ENCODE peak calls at places on chromosomes 7 and 10, in four cellular contexts. I, B, D and L are unnamed samples.

GRCh38 chr7:41630741-41631140 is 72.1 kb downstream of the INHBA start:
- DNase-seq in I (no peak), D (no peak), B (no peak), L (no peak)

GRCh38 chr7:45975847-45976484 is 54.9 kb upstream of the IGFBP3 start:
- DNase-seq in B (no peak), I (no peak), D (no peak), L (no peak)

GRCh38 chr7:53350241-53350640 is 314.8 kb downstream of the POM121L12 start:
- DNase-seq in I (peak; percentile 14), D (no peak), B (peak; percentile 73), L (peak; percentile 76)

GRCh38 chr10:44386546-44387052 is 1.7 kb upstream of the CXCL12 start:
- DNase-seq in B (peak; percentile 88), I (peak; percentile 79), D (no peak), L (peak; percentile 73)

GRCh38 chr10:34135515-34135914 is 679.6 kb downstream of the PARD3 start:
- DNase-seq in B (no peak), I (no peak), D (no peak), L (no peak)

GRCh38 chr7:21568762-21569161 is 25.9 kb downstream of the DNAH11 start:
- DNase-seq in D (no peak), I (peak; percentile 29), B (no peak), L (no peak)

GRCh38 chr10:95741807-95742528 is 14.0 kb upstream of the ENTPD1 start:
- DNase-seq in D (no peak), B (no peak), I (no peak), L (no peak)

GRCh38 chr7:75995052-75995471 is 667 bp upstream of the TMEM120A start:
- DNase-seq in B (no peak), I (no peak), D (no peak), L (no peak)

GRCh38 chr10:76547352-76547972 is 1090.1 kb downstream of the KCNMA1 start:
- DNase-seq in B (peak; percentile 84), D (no peak), I (peak; percentile 64), L (peak; percentile 85)

GRCh38 chr7:48182736-48183369 is 11.6 kb downstream of the ABCA13 start:
- DNase-seq in B (no peak), D (no peak), I (no peak), L (no peak)

GRCh38 chr10:17576768-17577167 is 40.4 kb downstream of the HACD1 start:
- DNase-seq in I (no peak), B (no peak), D (no peak), L (no peak)

GRCh38 chr7:95045236-95045923 is 138.0 kb downstream of the PPP1R9A start:
- DNase-seq in I (no peak), B (no peak), D (no peak), L (peak; percentile 7)

GRCh38 chr10:125343118-125343752 is 182.9 kb upstream of the CTBP2 start:
- DNase-seq in D (no peak), B (peak; percentile 17), I (peak; percentile 50), L (no peak)

GRCh38 chr10:16992611-16993119 is 136.9 kb downstream of the CUBN start:
- DNase-seq in D (no peak), I (no peak), B (no peak), L (no peak)

GRCh38 chr7:86848226-86848625 is 204.5 kb downstream of the GRM3 start:
- DNase-seq in B (no peak), D (no peak), I (no peak), L (no peak)

GRCh38 chr7:104848386-104848990 is 165.5 kb upstream of the KMT2E start:
- DNase-seq in D (peak; percentile 31), I (peak; percentile 50), B (peak; percentile 84), L (peak; percentile 69)

GRCh38 chr7:118312966-118313365 is 88.5 kb downstream of the ANKRD7 start:
- DNase-seq in B (no peak), I (no peak), D (no peak), L (no peak)

GRCh38 chr10:4740471-4740870 is 85.5 kb upstream of the AKR1E2 start:
- DNase-seq in I (no peak), B (no peak), D (no peak), L (no peak)

GRCh38 chr7:114988755-114989154 is 66.9 kb downstream of the MDFIC start:
- DNase-seq in D (no peak), B (no peak), I (no peak), L (no peak)

GRCh38 chr10:84195044-84195830 is 900 bp downstream of the CDHR1 start:
- DNase-seq in B (peak; percentile 14), D (no peak), I (no peak), L (no peak)

GRCh38 chr7:22952306-22953011 is 61.5 kb downstream of the HYCC1 start:
- DNase-seq in B (no peak), D (no peak), I (no peak), L (no peak)

GRCh38 chr10:90968448-90969086 is 47.7 kb upstream of the ANKRD1 start:
- DNase-seq in I (no peak), B (no peak), D (no peak), L (no peak)

GRCh38 chr10:24718031-24718855 is 5.4 kb downstream of the ARHGAP21 start:
- DNase-seq in D (no peak), B (no peak), I (no peak), L (no peak)

GRCh38 chr7:10908600-10908999 is 65.1 kb upstream of the PHF14 start:
- DNase-seq in I (no peak), B (no peak), D (no peak), L (no peak)

GRCh38 chr7:26925768-26926167 is 61.4 kb upstream of the SKAP2 start:
- DNase-seq in D (no peak), I (no peak), B (no peak), L (no peak)

GRCh38 chr7:151385626-151386300 is 24.1 kb downstream of the WDR86 start:
- DNase-seq in B (no peak), D (no peak), I (no peak), L (no peak)

GRCh38 chr10:49512121-49512809 is 26.7 kb downstream of the ERCC6 start:
- DNase-seq in I (peak; percentile 40), B (peak; percentile 12), D (no peak), L (peak; percentile 25)

GRCh38 chr7:151317936-151318335 is 23.7 kb upstream of the NUB1 start:
- DNase-seq in I (no peak), B (no peak), D (no peak), L (no peak)